ENCODE peak calls at places on chromosome 3, in eight cellular contexts. L, K, J, H, I, V, S and D are unnamed samples.

GRCh38 chr3:193207290-193207689 is 33.7 kb upstream of the PLAAT1 start:
- DNase-seq in L (no peak), K (no peak), J (peak), H (no peak), I (no peak), V (no peak), S (no peak), D (no peak)

GRCh38 chr3:50333744-50334328 is 5.8 kb upstream of the TUSC2 start:
- DNase-seq in L (no peak), K (no peak), J (no peak), H (no peak), I (no peak), V (no peak), S (no peak), D (no peak)

GRCh38 chr3:54322354-54322753 is 200.0 kb downstream of the CACNA2D3 start:
- DNase-seq in L (no peak), K (no peak), J (no peak), H (no peak), I (no peak), V (no peak), S (no peak), D (no peak)

GRCh38 chr3:134978658-134979057 is 183.6 kb downstream of the EPHB1 start:
- DNase-seq in L (no peak), K (no peak), J (no peak), H (no peak), I (no peak), V (no peak), S (no peak), D (no peak)

GRCh38 chr3:156633335-156633734 is 41.1 kb upstream of the TIPARP start:
- DNase-seq in L (no peak), K (no peak), J (no peak), H (no peak), I (no peak), V (no peak), S (no peak), D (no peak)

GRCh38 chr3:15327941-15328340 is 4.4 kb downstream of the SH3BP5 start:
- DNase-seq in L (no peak), K (no peak), J (peak), H (no peak), I (no peak), V (no peak), S (no peak), D (no peak)

GRCh38 chr3:57815034-57815433 is 58.9 kb downstream of the SLMAP start:
- DNase-seq in L (no peak), K (no peak), J (no peak), H (no peak), I (no peak), V (no peak), S (no peak), D (no peak)

GRCh38 chr3:132448211-132448961 is 31.1 kb downstream of the DNAJC13 start:
- DNase-seq in L (no peak), K (no peak), J (no peak), H (no peak), I (no peak), V (no peak), S (no peak), D (no peak)

GRCh38 chr3:11244131-11244677 is 28.0 kb upstream of the ATG7 start:
- DNase-seq in L (no peak), K (no peak), J (no peak), H (no peak), I (no peak), V (no peak), S (no peak), D (no peak)

GRCh38 chr3:11380314-11380713 is 108.1 kb downstream of the ATG7 start:
- DNase-seq in L (no peak), K (no peak), J (no peak), H (no peak), I (no peak), V (no peak), S (no peak), D (no peak)

GRCh38 chr3:148233403-148233802 is 464.3 kb upstream of the AGTR1 start:
- DNase-seq in L (no peak), K (no peak), J (no peak), H (no peak), I (no peak), V (no peak), S (no peak), D (no peak)

GRCh38 chr3:123949606-123950005 is 11.4 kb downstream of the CCDC14 start:
- DNase-seq in L (no peak), K (no peak), J (no peak), H (no peak), I (no peak), V (no peak), S (no peak), D (no peak)

GRCh38 chr3:33889394-33890039 is 91.1 kb downstream of the PDCD6IP start:
- DNase-seq in L (no peak), K (no peak), J (no peak), H (no peak), I (no peak), V (no peak), S (no peak), D (no peak)

GRCh38 chr3:136664771-136665170 is 87.4 kb downstream of the STAG1 start:
- DNase-seq in L (no peak), K (no peak), J (no peak), H (no peak), I (no peak), V (no peak), S (no peak), D (no peak)

GRCh38 chr3:125602752-125603649 is 7.7 kb upstream of the OSBPL11 start:
- DNase-seq in L (no peak), K (no peak), J (no peak), H (peak), I (no peak), V (no peak), S (no peak), D (no peak)

GRCh38 chr3:107387555-107387954 is 10.3 kb downstream of the CCDC54 start:
- DNase-seq in L (no peak), K (no peak), J (no peak), H (no peak), I (no peak), V (no peak), S (no peak), D (no peak)

GRCh38 chr3:147162743-147163142 is 243.6 kb downstream of the ZIC4 start:
- DNase-seq in L (no peak), K (no peak), J (no peak), H (no peak), I (no peak), V (no peak), S (no peak), D (no peak)

GRCh38 chr3:40055361-40055760 is 246.0 kb downstream of the MYRIP start:
- DNase-seq in L (no peak), K (no peak), J (no peak), H (no peak), I (no peak), V (no peak), S (no peak), D (no peak)

GRCh38 chr3:30231277-30232141 is 374.9 kb upstream of the TGFBR2 start:
- DNase-seq in L (no peak), K (no peak), J (no peak), H (no peak), I (no peak), V (no peak), S (no peak), D (no peak)

GRCh38 chr3:13141991-13142412 is 68.8 kb upstream of the IQSEC1 start:
- DNase-seq in L (no peak), K (peak), J (no peak), H (no peak), I (peak), V (no peak), S (no peak), D (no peak)

GRCh38 chr3:48845170-48845569 is 2.5 kb downstream of the PRKAR2A start:
- DNase-seq in L (no peak), K (no peak), J (no peak), H (no peak), I (no peak), V (no peak), S (no peak), D (no peak)

GRCh38 chr3:36482259-36482658 is 102.0 kb downstream of the STAC start:
- DNase-seq in L (no peak), K (no peak), J (no peak), H (no peak), I (no peak), V (no peak), S (no peak), D (no peak)

GRCh38 chr3:38655708-38656300 is 6.3 kb upstream of the SCN5A start:
- DNase-seq in L (no peak), K (no peak), J (peak), H (no peak), I (peak), V (no peak), S (no peak), D (no peak)

GRCh38 chr3:8816106-8816505 is 46.7 kb upstream of the OXTR start:
- DNase-seq in L (no peak), K (no peak), J (no peak), H (no peak), I (no peak), V (no peak), S (no peak), D (no peak)

GRCh38 chr3:134037168-134037567 is 7.4 kb upstream of the SLCO2A1 start:
- DNase-seq in L (no peak), K (no peak), J (no peak), H (no peak), I (no peak), V (no peak), S (no peak), D (no peak)